ENCODE peak calls at places on chromosomes 1 and 21, in eight cellular contexts. G, N, T, E, K, R, P and Q are unnamed samples.

GRCh38 chr1:54199151-54199764 is 572 bp downstream of the CYB5RL start:
- DNase-seq in G (no peak), N (no peak), T (peak), E (peak), K (no peak), R (no peak), P (no peak), Q (no peak)

GRCh38 chr21:41435728-41436127 is 9.7 kb downstream of the MX1 start:
- DNase-seq in G (no peak), N (no peak), T (no peak), E (no peak), K (no peak), R (no peak), P (no peak), Q (no peak)

GRCh38 chr1:59008599-59009347 is 224.9 kb upstream of the JUN start:
- DNase-seq in G (no peak), N (no peak), T (peak), E (no peak), K (no peak), R (no peak), P (no peak), Q (no peak)

GRCh38 chr1:147664206-147664605 is 6.1 kb downstream of the ACP6 start:
- DNase-seq in G (no peak), N (no peak), T (peak), E (no peak), K (no peak), R (no peak), P (no peak), Q (no peak)

GRCh38 chr1:220705782-220706181 is 15.6 kb downstream of the C1orf115 start:
- DNase-seq in G (no peak), N (no peak), T (no peak), E (no peak), K (no peak), R (no peak), P (no peak), Q (no peak)

GRCh38 chr1:48931571-48932251 is 155.0 kb upstream of the BEND5 start:
- DNase-seq in G (peak), N (no peak), T (peak), E (peak), K (peak), R (no peak), P (no peak), Q (no peak)

GRCh38 chr1:67171978-67172377 is 5.7 kb downstream of the IL23R start:
- DNase-seq in G (no peak), N (no peak), T (no peak), E (no peak), K (no peak), R (no peak), P (no peak), Q (no peak)

GRCh38 chr1:165234149-165234548 is 122.4 kb downstream of the LMX1A start:
- DNase-seq in G (no peak), N (no peak), T (no peak), E (no peak), K (no peak), R (no peak), P (no peak), Q (no peak)

GRCh38 chr1:216926681-216927080 is 203.5 kb upstream of the ESRRG start:
- DNase-seq in G (no peak), N (no peak), T (no peak), E (peak), K (no peak), R (no peak), P (no peak), Q (no peak)

GRCh38 chr1:1929639-1930545 is 10.8 kb upstream of the TMEM52 start:
- DNase-seq in G (no peak), N (no peak), T (no peak), E (no peak), K (no peak), R (peak), P (no peak), Q (no peak)

GRCh38 chr1:86429830-86430229 is 5.9 kb downstream of the CLCA2 start:
- DNase-seq in G (peak), N (peak), T (peak), E (no peak), K (peak), R (no peak), P (peak), Q (no peak)

GRCh38 chr1:27523666-27524020 is 33.7 kb upstream of the WASF2 start:
- DNase-seq in G (no peak), N (no peak), T (no peak), E (no peak), K (no peak), R (no peak), P (no peak), Q (no peak)

GRCh38 chr1:27522148-27522859 is 32.3 kb upstream of the WASF2 start:
- DNase-seq in G (no peak), N (no peak), T (peak), E (no peak), K (no peak), R (no peak), P (no peak), Q (peak)

GRCh38 chr1:27520651-27521050 is 30.7 kb upstream of the WASF2 start:
- DNase-seq in G (no peak), N (no peak), T (no peak), E (no peak), K (no peak), R (no peak), P (no peak), Q (no peak)

GRCh38 chr1:27521336-27522147 is 31.6 kb upstream of the WASF2 start:
- DNase-seq in G (no peak), N (no peak), T (no peak), E (no peak), K (no peak), R (no peak), P (no peak), Q (no peak)

GRCh38 chr1:27522860-27523665 is 33.1 kb upstream of the WASF2 start:
- DNase-seq in G (no peak), N (no peak), T (peak), E (peak), K (peak), R (no peak), P (no peak), Q (no peak)
- TF ChIP-seq CTCF in G (no peak), N (no peak), T (peak), E (peak), K (peak), R (peak), P (peak), Q (no peak)

DNA sequence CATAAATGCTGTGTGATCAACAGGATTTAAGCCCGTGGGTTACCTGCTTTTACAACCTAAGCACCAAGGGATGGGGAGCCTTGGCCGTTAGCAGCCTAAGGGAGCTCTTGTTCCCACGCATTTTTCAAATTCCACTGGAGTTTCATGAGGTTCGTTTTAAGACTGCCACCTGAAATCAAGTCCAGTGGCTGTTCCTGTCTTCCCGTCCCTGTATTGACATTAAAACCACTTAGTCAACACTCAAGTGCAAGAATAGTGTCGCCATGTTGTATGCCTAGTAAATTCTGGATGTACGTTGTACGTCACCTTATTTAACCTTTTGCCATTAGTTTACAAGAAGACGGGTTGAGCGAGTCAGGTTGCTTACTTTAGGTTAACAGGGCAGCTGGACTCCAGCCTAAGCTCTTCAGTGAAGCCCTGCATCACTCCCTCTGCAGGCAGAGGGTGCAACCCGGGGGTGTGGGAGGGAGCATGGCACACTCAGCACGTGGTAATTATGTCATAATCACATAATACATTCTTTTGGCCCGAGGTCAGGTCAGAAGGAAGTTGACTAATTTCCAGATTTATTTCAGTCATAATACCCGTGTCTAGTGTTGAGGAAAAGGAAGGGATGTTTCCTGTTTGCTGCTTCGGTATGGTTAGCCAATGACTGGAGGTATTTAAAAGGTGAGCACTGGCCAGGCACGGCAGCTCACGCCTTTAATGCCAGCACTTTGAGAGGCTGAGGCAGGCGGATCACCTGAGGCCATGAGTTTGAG is 42.5 kb downstream of the CNST start:
- DNase-seq in G (peak), N (peak), T (peak), E (peak), K (peak), R (no peak), P (peak), Q (no peak)
- TF ChIP-seq CTCF in G (peak), N (peak), T (peak), E (no peak), K (peak), R (no peak), P (peak), Q (no peak)

DNA sequence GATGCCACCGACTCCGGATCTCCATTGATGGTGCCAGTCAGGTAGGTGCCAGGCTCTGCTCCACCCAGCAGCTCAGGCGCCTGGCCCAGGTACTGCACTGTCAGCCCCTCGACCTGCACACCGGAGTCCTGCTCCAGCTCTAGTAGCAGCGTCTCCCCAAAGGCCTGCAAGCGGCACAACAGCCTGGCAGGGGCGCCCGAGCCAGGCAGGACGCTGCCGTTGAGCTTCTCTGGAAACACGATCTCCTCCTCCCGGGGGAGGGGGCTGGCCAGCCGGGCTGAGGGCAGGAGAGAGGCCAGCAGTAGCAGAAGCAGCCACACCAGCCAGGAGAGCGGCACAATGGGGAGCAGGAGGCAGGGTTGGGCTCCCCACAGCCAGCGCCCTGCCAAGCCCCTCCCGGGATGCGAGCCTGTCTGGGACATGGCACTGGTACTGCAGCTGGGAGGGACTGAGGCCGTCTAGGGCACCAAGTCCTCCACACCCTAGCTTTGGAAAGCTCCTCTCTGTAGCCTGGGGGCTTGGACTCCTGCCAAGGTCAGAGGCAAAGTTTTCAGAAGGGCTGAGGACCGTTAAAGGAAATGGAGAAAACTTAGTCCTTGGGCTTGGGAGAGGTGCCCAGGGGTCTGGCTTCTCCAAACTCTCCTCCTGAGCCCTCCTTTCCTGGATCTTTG is 513 bp downstream of the ADAMTS4 start:
- DNase-seq in G (peak), N (no peak), T (peak), E (peak), K (peak), R (peak), P (no peak), Q (no peak)
- TF ChIP-seq CTCF in G (no peak), N (no peak), T (no peak), E (no peak), K (no peak), R (peak), P (peak), Q (no peak)

DNA sequence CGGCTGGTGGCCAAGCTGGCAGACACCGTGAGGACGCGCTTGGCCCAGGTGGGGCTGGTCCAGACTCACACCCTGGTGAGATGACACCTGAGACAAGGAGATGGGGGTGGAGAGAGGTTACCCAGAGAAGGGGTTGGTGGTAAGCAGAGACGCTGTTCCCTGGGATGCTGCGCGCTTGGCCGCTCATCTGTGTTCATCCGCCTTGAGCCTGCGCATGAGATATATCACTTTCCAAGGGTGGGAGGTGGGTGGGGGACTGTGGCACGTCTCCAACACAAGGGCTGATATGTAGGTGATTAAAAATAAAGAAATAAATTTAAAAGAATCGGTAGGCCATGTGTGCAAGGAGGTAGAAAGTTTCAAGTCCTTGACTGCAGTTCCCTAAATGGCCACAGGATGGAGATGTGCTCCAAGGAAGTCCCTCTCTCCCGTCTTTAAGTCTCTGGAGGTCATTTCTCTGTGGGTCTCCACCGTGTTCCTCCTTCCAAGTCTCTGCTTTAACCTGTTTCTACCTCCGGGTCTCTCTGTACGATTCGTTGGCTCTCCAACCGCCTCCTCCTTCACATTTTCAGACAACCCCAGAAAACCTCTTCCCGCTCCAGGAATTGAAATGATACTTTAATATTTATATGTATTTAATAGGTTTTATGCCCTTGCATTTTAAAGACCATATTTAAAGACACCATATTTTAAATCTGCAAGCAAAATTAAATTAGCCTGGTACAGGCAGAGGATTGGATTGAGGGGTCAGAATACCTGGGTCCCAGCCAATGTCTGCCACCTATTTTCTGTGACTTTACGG is 4.5 kb downstream of the TTC24 start:
- DNase-seq in G (peak), N (peak), T (peak), E (peak), K (peak), R (peak), P (peak), Q (peak)
- TF ChIP-seq CTCF in G (peak), N (peak), T (peak), E (peak), K (peak), R (peak), P (peak), Q (peak)